ENCODE peak calls at places on chromosomes 6 and 20, in six cellular contexts. H is brain microvascular endothelial cell, G is NCI-H187, M is activated T-cell treated with anti-CD3 and anti-CD28 coated beads for 1 hour, B is MG63, U is GM04503. C is an unnamed sample.

GRCh38 chr20:32912688-32913087 is 54.0 kb downstream of the EFCAB8 start:
- DNase-seq in B (no peak), M (no peak), U (no peak), G (no peak), H (no peak), C (no peak)

GRCh38 chr6:110233769-110234374 is 53.6 kb downstream of the CDC40 start:
- DNase-seq in G (no peak), U (no peak), B (no peak), H (no peak), M (no peak), C (no peak)

GRCh38 chr6:168746643-168747042 is 305.7 kb downstream of the SMOC2 start:
- DNase-seq in U (no peak), H (no peak), B (no peak), G (no peak), M (no peak), C (no peak)

GRCh38 chr20:31594558-31595379 is 10.3 kb upstream of the ID1 start:
- DNase-seq in G (no peak), H (no peak), U (no peak), M (no peak), B (peak), C (no peak)

GRCh38 chr6:37039958-37040357 is 34.5 kb downstream of the FGD2 start:
- DNase-seq in B (no peak), G (no peak), M (no peak), H (no peak), U (no peak), C (no peak)

GRCh38 chr6:21109421-21110178 is 484.0 kb upstream of the SOX4 start:
- DNase-seq in M (no peak), U (peak), G (no peak), B (no peak), H (peak), C (no peak)

GRCh38 chr6:33432546-33432945 is 12.7 kb downstream of the SYNGAP1 start:
- DNase-seq in B (no peak), H (no peak), U (no peak), G (no peak), M (no peak), C (no peak)

GRCh38 chr20:51966296-51966971 is 164.1 kb upstream of the SALL4 start:
- DNase-seq in G (no peak), U (no peak), B (peak), M (no peak), H (peak), C (no peak)

GRCh38 chr6:121984956-121985355 is 414.5 kb upstream of the HSF2 start:
- DNase-seq in B (no peak), M (no peak), U (no peak), H (no peak), G (no peak), C (no peak)

GRCh38 chr6:38021029-38021428 is 201.5 kb downstream of the ZFAND3 start:
- DNase-seq in H (no peak), B (no peak), U (no peak), M (no peak), G (no peak), C (no peak)

GRCh38 chr6:130212215-130212874 is 10.4 kb downstream of the SAMD3 start:
- DNase-seq in H (no peak), M (no peak), U (no peak), B (no peak), G (no peak), C (no peak)